ENCODE peak calls at places on chromosomes 13 and 19, in seven cellular contexts. Z, F, I, C, E, P and Q are unnamed samples.

GRCh38 chr19:41420101-41420880 is 6.9 kb downstream of the B3GNT8 start:
- DNase-seq in C (no peak), I (no peak), P (no peak), E (no peak), F (no peak), Z (no peak), Q (no peak)

GRCh38 chr19:27776020-27776419 is 1436.9 kb downstream of the UQCRFS1 start:
- DNase-seq in F (no peak), Z (peak; percentile 60), P (no peak), C (no peak), E (no peak), I (no peak), Q (no peak)

GRCh38 chr13:113537205-113537604 is 46.7 kb upstream of the DCUN1D2 start:
- DNase-seq in I (no peak), F (no peak), E (no peak), P (no peak), Z (no peak), C (no peak), Q (no peak)

GRCh38 chr13:79581870-79582315 is 100.9 kb downstream of the NDFIP2 start:
- DNase-seq in F (no peak), C (no peak), Z (peak; percentile 75), E (no peak), I (no peak), P (no peak), Q (no peak)

GRCh38 chr19:9953802-9954542 is 17.7 kb upstream of the OLFM2 start:
- DNase-seq in F (no peak), I (no peak), E (no peak), C (no peak), Z (no peak), P (no peak), Q (no peak)

GRCh38 chr13:51589793-51590192 is 5.5 kb downstream of the WDFY2 start:
- DNase-seq in I (no peak), P (no peak), F (no peak), C (no peak), E (no peak), Z (no peak), Q (no peak)

GRCh38 chr13:114078501-114079451 is 53.6 kb downstream of the RASA3 start:
- DNase-seq in C (no peak), P (no peak), F (peak; percentile 42), I (peak; percentile 36), E (no peak), Z (peak; percentile 74), Q (no peak)

GRCh38 chr19:38733241-38733492 is 11.1 kb downstream of the CAPN12 start:
- DNase-seq in F (no peak), E (no peak), P (no peak), C (peak; percentile 31), Z (no peak), I (no peak), Q (no peak)

GRCh38 chr19:17860331-17860992 is 752 bp downstream of the RPL18A start:
- DNase-seq in I (no peak), C (no peak), P (no peak), E (no peak), Z (no peak), F (no peak), Q (no peak)

GRCh38 chr13:32846020-32846451 is 170.2 kb upstream of the KL start:
- DNase-seq in F (no peak), P (no peak), C (no peak), I (no peak), E (no peak), Z (no peak), Q (no peak)

GRCh38 chr19:14472202-14472961 is 2.8 kb downstream of the PTGER1 start:
- DNase-seq in P (no peak), C (peak; percentile 85), I (peak; percentile 70), E (peak; percentile 83), Z (peak; percentile 68), F (peak; percentile 94), Q (peak; percentile 75)

DNA sequence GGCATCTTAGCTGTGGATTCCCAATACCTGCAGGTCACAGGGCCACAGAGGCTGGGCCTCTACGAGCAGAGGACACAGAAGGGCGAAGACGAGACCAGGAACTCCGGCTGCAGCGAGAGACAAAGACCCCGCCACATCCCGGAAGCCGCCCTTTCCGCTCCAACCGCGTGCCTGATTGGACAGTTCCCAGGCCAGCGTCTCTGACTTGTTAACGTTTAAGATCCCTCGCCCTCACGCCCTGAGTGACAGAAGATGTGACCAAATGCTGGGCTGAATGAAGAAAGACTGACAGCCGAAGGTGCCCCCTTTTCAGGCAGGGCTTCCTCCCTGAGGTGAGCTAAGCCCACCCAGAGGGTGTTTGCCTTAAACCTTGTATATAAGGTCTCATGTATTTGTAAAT is at the start of gene ZNF98:
- DNase-seq in P (peak; percentile 44), I (no peak), C (no peak), F (no peak), E (no peak), Z (peak; percentile 7), Q (no peak)
- H3K9me3 ChIP-seq in P (no peaks in the 10 kb centered on the region), I (peaks cover 54% of the 10 kb centered on the region), C (no peaks in the 10 kb centered on the region), F (no peaks in the 10 kb centered on the region), E (no peaks in the 10 kb centered on the region), Z (no peaks in the 10 kb centered on the region), Q (no peaks in the 10 kb centered on the region)

DNA sequence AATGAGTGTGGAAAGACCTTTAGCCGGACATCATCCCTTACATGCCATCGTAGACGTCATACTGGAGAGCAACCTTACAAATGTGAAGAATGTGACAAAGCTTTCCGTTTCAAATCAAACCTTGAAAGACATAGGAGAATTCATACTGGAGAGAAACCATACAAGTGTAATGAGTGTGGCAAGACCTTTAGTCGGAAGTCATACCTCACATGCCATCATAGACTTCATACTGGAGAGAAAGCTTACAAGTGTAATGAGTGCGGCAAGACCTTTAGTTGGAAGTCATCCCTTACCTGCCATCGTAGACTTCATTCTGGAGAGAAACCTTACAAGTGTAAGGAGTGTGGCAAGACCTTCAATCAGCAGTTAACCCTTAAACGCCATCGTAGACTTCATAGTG is 11.7 kb upstream of the ZNF813 start:
- DNase-seq in F (no peak), E (no peak), P (no peak), C (no peak), Z (no peak), I (no peak), Q (no peak)
- H3K9me3 ChIP-seq in F (peaks cover 56% of the 10 kb centered on the region), E (peaks cover 76% of the 10 kb centered on the region), P (peaks cover 7% of the 10 kb centered on the region), C (peaks cover 16% of the 10 kb centered on the region), Z (no peaks in the 10 kb centered on the region), I (peaks cover 79% of the 10 kb centered on the region), Q (peaks cover 55% of the 10 kb centered on the region)

GRCh38 chr19:46608581-46609345 is 7.6 kb downstream of the CALM3 start:
- DNase-seq in E (no peak), F (no peak), C (peak; percentile 12), P (no peak), Z (no peak), I (no peak), Q (no peak)
- H3K9me3 ChIP-seq in E (no peaks in the 10 kb centered on the region), F (no peaks in the 10 kb centered on the region), C (no peaks in the 10 kb centered on the region), P (no peaks in the 10 kb centered on the region), Z (no peaks in the 10 kb centered on the region), I (no peaks in the 10 kb centered on the region), Q (no peaks in the 10 kb centered on the region)

GRCh38 chr13:27122036-27122435 is 49.6 kb downstream of the USP12 start:
- DNase-seq in P (no peak), E (no peak), Z (no peak), F (no peak), I (no peak), C (no peak), Q (no peak)
- H3K9me3 ChIP-seq in P (no peaks in the 10 kb centered on the region), E (peaks cover 4% of the 10 kb centered on the region), Z (no peaks in the 10 kb centered on the region), F (no peaks in the 10 kb centered on the region), I (no peaks in the 10 kb centered on the region), C (no peaks in the 10 kb centered on the region), Q (no peaks in the 10 kb centered on the region)